ENCODE peak calls at places on chromosome 21, in seven cellular contexts. K is effector memory CD4-positive, alpha-beta T cell; V is LoVo; Y is astrocyte of the spinal cord; N is stimulated activated CD8-positive, alpha-beta memory T cell treated with anti-CD3 and anti-CD28 coated beads, Interleukin-7, amount 100 ng/mL, for 24 hours; J is AG04450; X is psoas muscle. W is an unnamed sample.

GRCh38 chr21:35366348-35367085 is 317.4 kb upstream of the RUNX1 start:
- DNase-seq in J (no peak), V (no peak), K (no peak), Y (peak; percentile 25), N (no peak), X (no peak), W (no peak)

GRCh38 chr21:45308211-45309068 is 20.7 kb upstream of the POFUT2 start:
- DNase-seq in X (peak; percentile 52), V (no peak), N (no peak), K (no peak), Y (peak; percentile 94), J (peak; percentile 71), W (no peak)

GRCh38 chr21:31974454-31974985 is 101.7 kb downstream of the HUNK start:
- DNase-seq in Y (no peak), V (no peak), K (peak; percentile 5), X (no peak), J (no peak), N (no peak), W (no peak)

GRCh38 chr21:41234574-41234973 is 66.6 kb downstream of the BACE2 start:
- DNase-seq in X (no peak), V (no peak), N (no peak), K (no peak), J (no peak), Y (no peak), W (no peak)

GRCh38 chr21:40732243-40732642 is 114.7 kb downstream of the DSCAM start:
- DNase-seq in X (no peak), V (no peak), K (no peak), N (no peak), Y (peak; percentile 20), J (no peak), W (no peak)

GRCh38 chr21:32056791-32057190 is 184.0 kb downstream of the HUNK start:
- DNase-seq in X (no peak), K (no peak), J (no peak), N (no peak), V (no peak), Y (no peak), W (no peak)

GRCh38 chr21:34986561-34987533 is 62.3 kb downstream of the RUNX1 start:
- DNase-seq in K (peak; percentile 64), Y (peak; percentile 95), N (peak; percentile 48), V (peak; percentile 39), J (no peak), X (no peak), W (no peak)

GRCh38 chr21:35086357-35086756 is 37.3 kb upstream of the RUNX1 start:
- DNase-seq in V (no peak), K (no peak), Y (peak; percentile 45), N (no peak), X (no peak), J (no peak), W (no peak)

GRCh38 chr21:15250384-15250783 is 185.6 kb upstream of the NRIP1 start:
- DNase-seq in N (no peak), V (no peak), J (peak; percentile 15), K (no peak), Y (peak; percentile 64), X (no peak), W (no peak)

GRCh38 chr21:18382141-18382540 is 21.4 kb downstream of the TMPRSS15 start:
- DNase-seq in Y (no peak), N (no peak), X (no peak), K (no peak), V (no peak), J (no peak), W (no peak)

GRCh38 chr21:27648560-27648959 is 681.7 kb upstream of the ADAMTS5 start:
- DNase-seq in N (no peak), V (no peak), Y (peak; percentile 89), J (peak; percentile 20), K (no peak), X (no peak), W (no peak)

GRCh38 chr21:46056450-46056903 is 41.4 kb upstream of the COL6A2 start:
- DNase-seq in J (peak; percentile 81), V (no peak), K (no peak), Y (peak; percentile 82), N (no peak), X (peak; percentile 87), W (peak; percentile 71)

GRCh38 chr21:39712976-39713375 is 32.0 kb upstream of the IGSF5 start:
- DNase-seq in X (no peak), J (no peak), N (no peak), K (no peak), V (no peak), Y (no peak), W (no peak)

GRCh38 chr21:19510653-19511052 is 1107.1 kb upstream of the TMPRSS15 start:
- DNase-seq in J (no peak), V (no peak), N (no peak), K (no peak), Y (no peak), X (no peak), W (no peak)

GRCh38 chr21:44872266-44872567 is 1.3 kb downstream of the PTTG1IP start:
- DNase-seq in K (no peak), X (no peak), N (no peak), V (peak; percentile 21), Y (no peak), J (no peak), W (no peak)